ENCODE peak calls at places on chromosomes 11 and 22, in five cellular contexts. One of them, this sample, is unnamed.

GRCh38 chr11:8288166-8288772 is 24.6 kb upstream of the LMO1 start:
- DNase-seq in stimulated activated CD8-positive, alpha-beta memory T cell treated with anti-CD3 and anti-CD28 coated beads, Interleukin-4, amount 100 ng/mL, for 4 hours: no peak
- DNase-seq in heart left ventricle: no peak
- DNase-seq in stimulated activated naive CD4-positive, alpha-beta T cell: no peak
- DNase-seq in stimulated activated CD4-positive, alpha-beta T cell treated with anti-CD3 and anti-CD28 coated beads, Interleukin-4, amount 100 ng/mL, for 1 hour: no peak
- DNase-seq in this sample: no peak

GRCh38 chr11:80943226-80943625 is 1502.4 kb upstream of the TENM4 start:
- DNase-seq in stimulated activated CD8-positive, alpha-beta memory T cell treated with anti-CD3 and anti-CD28 coated beads, Interleukin-4, amount 100 ng/mL, for 4 hours: no peak
- DNase-seq in heart left ventricle: no peak
- DNase-seq in stimulated activated naive CD4-positive, alpha-beta T cell: no peak
- DNase-seq in stimulated activated CD4-positive, alpha-beta T cell treated with anti-CD3 and anti-CD28 coated beads, Interleukin-4, amount 100 ng/mL, for 1 hour: no peak
- DNase-seq in this sample: no peak

GRCh38 chr11:13073119-13073981 is 64.2 kb downstream of the RASSF10 start:
- DNase-seq in stimulated activated CD8-positive, alpha-beta memory T cell treated with anti-CD3 and anti-CD28 coated beads, Interleukin-4, amount 100 ng/mL, for 4 hours: no peak
- DNase-seq in heart left ventricle: no peak
- DNase-seq in stimulated activated naive CD4-positive, alpha-beta T cell: no peak
- DNase-seq in stimulated activated CD4-positive, alpha-beta T cell treated with anti-CD3 and anti-CD28 coated beads, Interleukin-4, amount 100 ng/mL, for 1 hour: no peak
- DNase-seq in this sample: no peak

GRCh38 chr11:102678022-102678421 is 27.5 kb downstream of the MMP27 start:
- DNase-seq in stimulated activated CD8-positive, alpha-beta memory T cell treated with anti-CD3 and anti-CD28 coated beads, Interleukin-4, amount 100 ng/mL, for 4 hours: no peak
- DNase-seq in heart left ventricle: no peak
- DNase-seq in stimulated activated naive CD4-positive, alpha-beta T cell: no peak
- DNase-seq in stimulated activated CD4-positive, alpha-beta T cell treated with anti-CD3 and anti-CD28 coated beads, Interleukin-4, amount 100 ng/mL, for 1 hour: no peak
- DNase-seq in this sample: no peak

GRCh38 chr22:24894220-24894975 is 52.1 kb downstream of the LHFPL7 start:
- DNase-seq in stimulated activated CD8-positive, alpha-beta memory T cell treated with anti-CD3 and anti-CD28 coated beads, Interleukin-4, amount 100 ng/mL, for 4 hours: no peak
- DNase-seq in heart left ventricle: peak; percentile 85
- DNase-seq in stimulated activated naive CD4-positive, alpha-beta T cell: no peak
- DNase-seq in stimulated activated CD4-positive, alpha-beta T cell treated with anti-CD3 and anti-CD28 coated beads, Interleukin-4, amount 100 ng/mL, for 1 hour: no peak
- DNase-seq in this sample: peak; percentile 63

GRCh38 chr11:58573451-58574104 is 2.1 kb downstream of the LPXN start:
- DNase-seq in stimulated activated CD8-positive, alpha-beta memory T cell treated with anti-CD3 and anti-CD28 coated beads, Interleukin-4, amount 100 ng/mL, for 4 hours: peak; percentile 39
- DNase-seq in heart left ventricle: no peak
- DNase-seq in stimulated activated naive CD4-positive, alpha-beta T cell: peak; percentile 52
- DNase-seq in stimulated activated CD4-positive, alpha-beta T cell treated with anti-CD3 and anti-CD28 coated beads, Interleukin-4, amount 100 ng/mL, for 1 hour: peak; percentile 70
- DNase-seq in this sample: peak; percentile 72

GRCh38 chr11:95863486-95864140 is 60.3 kb downstream of the MTMR2 start:
- DNase-seq in stimulated activated CD8-positive, alpha-beta memory T cell treated with anti-CD3 and anti-CD28 coated beads, Interleukin-4, amount 100 ng/mL, for 4 hours: no peak
- DNase-seq in heart left ventricle: no peak
- DNase-seq in stimulated activated naive CD4-positive, alpha-beta T cell: no peak
- DNase-seq in stimulated activated CD4-positive, alpha-beta T cell treated with anti-CD3 and anti-CD28 coated beads, Interleukin-4, amount 100 ng/mL, for 1 hour: no peak
- DNase-seq in this sample: no peak

GRCh38 chr22:50309601-50309991 is 2.1 kb upstream of the PLXNB2 start:
- DNase-seq in stimulated activated CD8-positive, alpha-beta memory T cell treated with anti-CD3 and anti-CD28 coated beads, Interleukin-4, amount 100 ng/mL, for 4 hours: no peak
- DNase-seq in heart left ventricle: peak; percentile 62
- DNase-seq in stimulated activated naive CD4-positive, alpha-beta T cell: no peak
- DNase-seq in stimulated activated CD4-positive, alpha-beta T cell treated with anti-CD3 and anti-CD28 coated beads, Interleukin-4, amount 100 ng/mL, for 1 hour: no peak
- DNase-seq in this sample: no peak

GRCh38 chr11:77127969-77128691 is at the start of gene MYO7A:
- DNase-seq in stimulated activated CD8-positive, alpha-beta memory T cell treated with anti-CD3 and anti-CD28 coated beads, Interleukin-4, amount 100 ng/mL, for 4 hours: no peak
- DNase-seq in heart left ventricle: peak; percentile 81
- DNase-seq in stimulated activated naive CD4-positive, alpha-beta T cell: no peak
- DNase-seq in stimulated activated CD4-positive, alpha-beta T cell treated with anti-CD3 and anti-CD28 coated beads, Interleukin-4, amount 100 ng/mL, for 1 hour: no peak
- DNase-seq in this sample: no peak

GRCh38 chr11:131043251-131043650 is 127.0 kb upstream of the SNX19 start:
- DNase-seq in stimulated activated CD8-positive, alpha-beta memory T cell treated with anti-CD3 and anti-CD28 coated beads, Interleukin-4, amount 100 ng/mL, for 4 hours: no peak
- DNase-seq in heart left ventricle: no peak
- DNase-seq in stimulated activated naive CD4-positive, alpha-beta T cell: no peak
- DNase-seq in stimulated activated CD4-positive, alpha-beta T cell treated with anti-CD3 and anti-CD28 coated beads, Interleukin-4, amount 100 ng/mL, for 1 hour: no peak
- DNase-seq in this sample: no peak

GRCh38 chr11:72840780-72841179 is 26.6 kb downstream of the ATG16L2 start:
- DNase-seq in stimulated activated CD8-positive, alpha-beta memory T cell treated with anti-CD3 and anti-CD28 coated beads, Interleukin-4, amount 100 ng/mL, for 4 hours: no peak
- DNase-seq in heart left ventricle: no peak
- DNase-seq in stimulated activated naive CD4-positive, alpha-beta T cell: no peak
- DNase-seq in stimulated activated CD4-positive, alpha-beta T cell treated with anti-CD3 and anti-CD28 coated beads, Interleukin-4, amount 100 ng/mL, for 1 hour: no peak
- DNase-seq in this sample: no peak

GRCh38 chr11:117789241-117789640 is 7.8 kb downstream of the DSCAML1 start:
- DNase-seq in stimulated activated CD8-positive, alpha-beta memory T cell treated with anti-CD3 and anti-CD28 coated beads, Interleukin-4, amount 100 ng/mL, for 4 hours: no peak
- DNase-seq in heart left ventricle: no peak
- DNase-seq in stimulated activated naive CD4-positive, alpha-beta T cell: no peak
- DNase-seq in stimulated activated CD4-positive, alpha-beta T cell treated with anti-CD3 and anti-CD28 coated beads, Interleukin-4, amount 100 ng/mL, for 1 hour: no peak
- DNase-seq in this sample: no peak

GRCh38 chr11:40732107-40732506 is 727.3 kb downstream of the LRRC4C start:
- DNase-seq in stimulated activated CD8-positive, alpha-beta memory T cell treated with anti-CD3 and anti-CD28 coated beads, Interleukin-4, amount 100 ng/mL, for 4 hours: no peak
- DNase-seq in heart left ventricle: no peak
- DNase-seq in stimulated activated naive CD4-positive, alpha-beta T cell: no peak
- DNase-seq in stimulated activated CD4-positive, alpha-beta T cell treated with anti-CD3 and anti-CD28 coated beads, Interleukin-4, amount 100 ng/mL, for 1 hour: no peak
- DNase-seq in this sample: no peak

GRCh38 chr11:126969865-126970479 is 30.6 kb downstream of the KIRREL3 start:
- DNase-seq in stimulated activated CD8-positive, alpha-beta memory T cell treated with anti-CD3 and anti-CD28 coated beads, Interleukin-4, amount 100 ng/mL, for 4 hours: no peak
- DNase-seq in heart left ventricle: no peak
- DNase-seq in stimulated activated naive CD4-positive, alpha-beta T cell: no peak
- DNase-seq in stimulated activated CD4-positive, alpha-beta T cell treated with anti-CD3 and anti-CD28 coated beads, Interleukin-4, amount 100 ng/mL, for 1 hour: no peak
- DNase-seq in this sample: peak; percentile 56

GRCh38 chr11:79438631-79439429 is 2.0 kb downstream of the TENM4 start:
- DNase-seq in stimulated activated CD8-positive, alpha-beta memory T cell treated with anti-CD3 and anti-CD28 coated beads, Interleukin-4, amount 100 ng/mL, for 4 hours: no peak
- DNase-seq in heart left ventricle: no peak
- DNase-seq in stimulated activated naive CD4-positive, alpha-beta T cell: no peak
- DNase-seq in stimulated activated CD4-positive, alpha-beta T cell treated with anti-CD3 and anti-CD28 coated beads, Interleukin-4, amount 100 ng/mL, for 1 hour: no peak
- DNase-seq in this sample: no peak

GRCh38 chr11:18669211-18669593 is 29.4 kb upstream of the TMEM86A start:
- DNase-seq in stimulated activated CD8-positive, alpha-beta memory T cell treated with anti-CD3 and anti-CD28 coated beads, Interleukin-4, amount 100 ng/mL, for 4 hours: no peak
- DNase-seq in heart left ventricle: no peak
- DNase-seq in stimulated activated naive CD4-positive, alpha-beta T cell: no peak
- DNase-seq in stimulated activated CD4-positive, alpha-beta T cell treated with anti-CD3 and anti-CD28 coated beads, Interleukin-4, amount 100 ng/mL, for 1 hour: no peak
- DNase-seq in this sample: no peak

GRCh38 chr11:42410251-42410956 is 901.4 kb upstream of the API5 start:
- DNase-seq in stimulated activated CD8-positive, alpha-beta memory T cell treated with anti-CD3 and anti-CD28 coated beads, Interleukin-4, amount 100 ng/mL, for 4 hours: no peak
- DNase-seq in heart left ventricle: no peak
- DNase-seq in stimulated activated naive CD4-positive, alpha-beta T cell: no peak
- DNase-seq in stimulated activated CD4-positive, alpha-beta T cell treated with anti-CD3 and anti-CD28 coated beads, Interleukin-4, amount 100 ng/mL, for 1 hour: no peak
- DNase-seq in this sample: no peak

GRCh38 chr11:70672991-70673670 is 274.8 kb downstream of the CTTN start:
- DNase-seq in stimulated activated CD8-positive, alpha-beta memory T cell treated with anti-CD3 and anti-CD28 coated beads, Interleukin-4, amount 100 ng/mL, for 4 hours: no peak
- DNase-seq in heart left ventricle: no peak
- DNase-seq in stimulated activated naive CD4-positive, alpha-beta T cell: no peak
- DNase-seq in stimulated activated CD4-positive, alpha-beta T cell treated with anti-CD3 and anti-CD28 coated beads, Interleukin-4, amount 100 ng/mL, for 1 hour: no peak
- DNase-seq in this sample: no peak

GRCh38 chr22:45014658-45015057 is 4.9 kb upstream of the PHF21B start:
- DNase-seq in stimulated activated CD8-positive, alpha-beta memory T cell treated with anti-CD3 and anti-CD28 coated beads, Interleukin-4, amount 100 ng/mL, for 4 hours: no peak
- DNase-seq in heart left ventricle: no peak
- DNase-seq in stimulated activated naive CD4-positive, alpha-beta T cell: no peak
- DNase-seq in stimulated activated CD4-positive, alpha-beta T cell treated with anti-CD3 and anti-CD28 coated beads, Interleukin-4, amount 100 ng/mL, for 1 hour: no peak
- DNase-seq in this sample: no peak

GRCh38 chr11:64750361-64751054 is 6.6 kb upstream of the RASGRP2 start:
- DNase-seq in stimulated activated CD8-positive, alpha-beta memory T cell treated with anti-CD3 and anti-CD28 coated beads, Interleukin-4, amount 100 ng/mL, for 4 hours: no peak
- DNase-seq in heart left ventricle: no peak
- DNase-seq in stimulated activated naive CD4-positive, alpha-beta T cell: peak; percentile 46
- DNase-seq in stimulated activated CD4-positive, alpha-beta T cell treated with anti-CD3 and anti-CD28 coated beads, Interleukin-4, amount 100 ng/mL, for 1 hour: no peak
- DNase-seq in this sample: no peak

This sample was measured in COLO829.